ENCODE peak calls at places on chromosomes 2 and 18, in six cellular contexts. L, F, W, I, O and J are unnamed samples.

GRCh38 chr2:19368760-19369159 is 10.3 kb upstream of the OSR1 start:
- DNase-seq in L (no peak), F (no peak), W (no peak), I (no peak), O (no peak), J (no peak)

GRCh38 chr2:118580651-118581050 is 266.8 kb downstream of the EN1 start:
- DNase-seq in L (no peak), F (no peak), W (no peak), I (no peak), O (peak; percentile 72), J (no peak)

GRCh38 chr2:84857566-84857965 is 23.3 kb downstream of the TRABD2A start:
- DNase-seq in L (no peak), F (no peak), W (no peak), I (no peak), O (no peak), J (no peak)

GRCh38 chr2:203673933-203674332 is 32.5 kb upstream of the CD28 start:
- DNase-seq in L (no peak), F (no peak), W (no peak), I (no peak), O (no peak), J (peak; percentile 50)

GRCh38 chr2:161954103-161954502 is 119.9 kb downstream of the DPP4 start:
- DNase-seq in L (no peak), F (no peak), W (no peak), I (no peak), O (no peak), J (no peak)

GRCh38 chr2:94982156-94982555 is 43.4 kb upstream of the MAL start:
- DNase-seq in L (no peak), F (no peak), W (no peak), I (no peak), O (no peak), J (no peak)

GRCh38 chr18:77127769-77128671 is 4.6 kb downstream of the MBP start:
- DNase-seq in L (peak; percentile 68), F (peak; percentile 72), W (peak; percentile 78), I (peak; percentile 58), O (peak; percentile 64), J (peak; percentile 55)

GRCh38 chr2:117956036-117956791 is 57.7 kb downstream of the CCDC93 start:
- DNase-seq in L (no peak), F (no peak), W (no peak), I (no peak), O (no peak), J (no peak)

GRCh38 chr18:56919190-56919589 is 227.7 kb upstream of the BOD1L2 start:
- DNase-seq in L (no peak), F (no peak), W (no peak), I (no peak), O (no peak), J (no peak)

GRCh38 chr2:25161055-25161781 is 7.2 kb downstream of the POMC start:
- DNase-seq in L (peak; percentile 38), F (peak; percentile 76), W (no peak), I (no peak), O (no peak), J (peak; percentile 61)

GRCh38 chr2:231397011-231397927 is 1.8 kb downstream of the B3GNT7 start:
- DNase-seq in L (no peak), F (no peak), W (no peak), I (no peak), O (no peak), J (peak; percentile 40)

GRCh38 chr2:230256735-230257332 is 31.3 kb downstream of the SP140 start:
- DNase-seq in L (no peak), F (no peak), W (no peak), I (no peak), O (no peak), J (peak; percentile 32)

GRCh38 chr18:3594760-3595241 is 144.8 kb downstream of the TGIF1 start:
- DNase-seq in L (peak; percentile 33), F (no peak), W (no peak), I (no peak), O (no peak), J (no peak)

GRCh38 chr2:31413876-31414550 is 529 bp downstream of the XDH start:
- DNase-seq in L (no peak), F (no peak), W (no peak), I (no peak), O (no peak), J (no peak)

GRCh38 chr18:31685097-31686082 is 1.0 kb upstream of the B4GALT6 start:
- DNase-seq in L (peak; percentile 81), F (peak; percentile 83), W (no peak), I (peak; percentile 10), O (peak; percentile 36), J (peak; percentile 94)

GRCh38 chr2:109260886-109261700 is 132.1 kb downstream of the SH3RF3 start:
- DNase-seq in L (peak; percentile 59), F (no peak), W (no peak), I (no peak), O (no peak), J (no peak)

GRCh38 chr2:113203901-113204519 is 30.2 kb downstream of the PSD4 start:
- DNase-seq in L (peak; percentile 79), F (peak; percentile 84), W (no peak), I (peak; percentile 40), O (peak; percentile 75), J (peak; percentile 85)

GRCh38 chr18:24790347-24790746 is 329.9 kb downstream of the HRH4 start:
- DNase-seq in L (no peak), F (no peak), W (no peak), I (no peak), O (no peak), J (no peak)

GRCh38 chr2:72147971-72148369 is 308 bp upstream of the CYP26B1 start:
- DNase-seq in L (peak; percentile 0), F (peak; percentile 56), W (no peak), I (no peak), O (no peak), J (peak; percentile 39)

GRCh38 chr18:59881728-59882685 is 17.8 kb upstream of the PMAIP1 start:
- DNase-seq in L (no peak), F (no peak), W (no peak), I (no peak), O (no peak), J (no peak)

GRCh38 chr2:189163889-189164288 is 15.7 kb downstream of the COL5A2 start:
- DNase-seq in L (no peak), F (no peak), W (peak; percentile 21), I (no peak), O (no peak), J (no peak)

GRCh38 chr18:48227206-48227605 is 182.0 kb downstream of the ZBTB7C start:
- DNase-seq in L (no peak), F (no peak), W (no peak), I (no peak), O (peak; percentile 29), J (no peak)

GRCh38 chr2:100744589-100744988 is 75.3 kb upstream of the NPAS2 start:
- DNase-seq in L (no peak), F (no peak), W (peak; percentile 41), I (no peak), O (no peak), J (no peak)

GRCh38 chr2:236536727-236537398 is 32.8 kb upstream of the ACKR3 start:
- DNase-seq in L (peak; percentile 18), F (peak; percentile 34), W (no peak), I (no peak), O (no peak), J (no peak)

GRCh38 chr2:173934895-173935294 is 30.3 kb downstream of the SP3 start:
- DNase-seq in L (peak; percentile 30), F (no peak), W (no peak), I (no peak), O (peak; percentile 51), J (no peak)

GRCh38 chr2:173940208-173941020 is 24.8 kb downstream of the SP3 start:
- DNase-seq in L (no peak), F (no peak), W (no peak), I (no peak), O (no peak), J (no peak)

GRCh38 chr2:173941567-173941966 is 23.6 kb downstream of the SP3 start:
- DNase-seq in L (no peak), F (no peak), W (no peak), I (no peak), O (no peak), J (no peak)

GRCh38 chr2:173935305-173935704 is 29.9 kb downstream of the SP3 start:
- DNase-seq in L (no peak), F (no peak), W (no peak), I (no peak), O (no peak), J (no peak)

DNA sequence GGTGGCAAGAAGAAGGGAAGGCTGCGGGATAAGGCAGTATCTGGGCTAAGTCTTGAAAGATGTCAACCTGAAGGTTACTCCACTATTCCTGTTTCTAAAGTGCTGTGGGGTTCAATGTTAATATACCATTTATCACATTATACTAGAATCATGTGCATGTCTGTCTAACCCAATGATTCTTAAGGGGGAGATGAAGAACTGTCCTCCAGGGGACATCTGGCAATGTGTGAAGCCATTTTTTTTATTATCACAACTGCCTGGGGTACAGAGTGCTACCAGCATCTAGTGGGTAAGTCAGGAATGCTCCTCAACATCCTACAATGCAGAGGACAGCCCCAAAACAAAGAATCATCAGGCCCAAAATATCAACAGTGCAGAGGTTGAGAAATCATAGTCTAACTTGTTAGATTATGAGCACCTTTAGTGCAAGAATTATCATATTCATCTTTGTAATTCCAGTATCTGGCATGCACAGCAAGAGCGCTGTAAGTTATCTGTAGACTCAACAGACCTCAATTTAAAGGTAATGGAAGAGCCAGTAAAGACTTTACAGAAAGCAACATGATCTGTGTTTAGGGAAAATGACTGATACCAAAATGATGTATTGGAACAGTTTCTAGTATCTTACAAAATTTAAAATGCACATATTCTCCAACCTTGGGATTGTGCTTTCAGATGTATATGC is 26.3 kb downstream of the SP3 start:
- DNase-seq in L (no peak), F (no peak), W (no peak), I (no peak), O (no peak), J (no peak)
- TF ChIP-seq CTCF in L (no peak), F (no peak), W (no peak), I (no peak), O (no peak), J (no peak)

GRCh38 chr2:187594801-187595200 is 40.6 kb upstream of the TFPI start:
- DNase-seq in L (no peak), F (no peak), W (no peak), I (no peak), O (no peak), J (no peak)
- TF ChIP-seq CTCF in L (no peak), F (no peak), W (no peak), I (peak; percentile 22), O (no peak), J (no peak)

DNA sequence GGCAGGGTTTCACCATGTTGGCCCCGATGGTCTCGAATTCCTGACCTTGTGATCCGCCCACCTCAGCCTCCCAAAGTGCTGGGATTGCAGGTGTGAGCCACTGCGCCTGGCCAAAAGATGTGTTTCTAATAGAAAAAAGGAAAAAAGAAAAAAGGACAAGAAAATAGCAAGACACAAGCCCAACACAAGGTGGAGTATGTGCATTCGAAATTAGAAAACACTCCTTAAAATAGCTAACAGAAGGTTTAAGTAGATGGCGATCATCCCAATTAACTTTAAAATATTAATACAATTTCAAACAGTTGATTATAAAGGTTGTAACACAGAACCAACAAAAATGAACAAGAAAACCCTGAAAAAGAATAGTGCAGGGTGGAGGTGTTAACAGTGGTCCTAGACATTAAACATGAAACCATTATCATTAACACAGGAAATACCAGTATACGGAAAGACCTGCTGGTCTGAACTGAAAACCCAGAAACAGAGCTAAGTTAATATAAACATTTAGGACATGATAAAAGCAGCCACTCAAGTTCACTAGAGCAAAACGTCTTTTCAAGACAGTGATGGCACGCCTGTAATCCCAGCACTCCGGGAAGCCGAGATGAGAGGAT is 57.9 kb downstream of the HDLBP start:
- DNase-seq in L (no peak), F (no peak), W (no peak), I (no peak), O (no peak), J (no peak)
- TF ChIP-seq CTCF in L (no peak), F (peak; percentile 36), W (no peak), I (no peak), O (no peak), J (no peak)

GRCh38 chr2:44389895-44390294 is 28.1 kb downstream of the CAMKMT start:
- DNase-seq in L (no peak), F (no peak), W (no peak), I (no peak), O (peak; percentile 4), J (no peak)
- TF ChIP-seq CTCF in L (no peak), F (peak; percentile 48), W (peak; percentile 14), I (peak; percentile 26), O (peak; percentile 25), J (no peak)